ENCODE peak calls at places on chromosomes 16 and 17, in seven cellular contexts. I, H, N, P, S, B and X are unnamed samples.

GRCh38 chr17:17808706-17809432 is 27.9 kb downstream of the SREBF1 start:
- DNase-seq in I (peak), H (no peak), N (no peak), P (peak), S (no peak), B (peak), X (no peak)

GRCh38 chr16:68936729-68937631 is 93.6 kb downstream of the TANGO6 start:
- DNase-seq in I (peak), H (no peak), N (no peak), P (peak), S (no peak), B (no peak), X (peak)

GRCh38 chr17:8384801-8385335 is 1.9 kb upstream of the RPL26 start:
- DNase-seq in I (peak), H (no peak), N (no peak), P (peak), S (peak), B (peak), X (peak)

GRCh38 chr17:81666092-81666341 is 388 bp downstream of the OXLD1 start:
- DNase-seq in I (no peak), H (peak), N (no peak), P (peak), S (peak), B (no peak), X (no peak)

GRCh38 chr16:12141073-12141472 is 164.5 kb downstream of the SNX29 start:
- DNase-seq in I (peak), H (no peak), N (no peak), P (no peak), S (no peak), B (no peak), X (no peak)

GRCh38 chr16:8660841-8661301 is 13.5 kb upstream of the ABAT start:
- DNase-seq in I (peak), H (peak), N (peak), P (peak), S (peak), B (peak), X (no peak)

GRCh38 chr16:76535-77272 is 1.3 kb upstream of the MPG start:
- DNase-seq in I (peak), H (peak), N (peak), P (peak), S (no peak), B (peak), X (no peak)

GRCh38 chr17:9982159-9982558 is 77.1 kb upstream of the RCVRN start:
- DNase-seq in I (no peak), H (peak), N (no peak), P (no peak), S (peak), B (no peak), X (no peak)

GRCh38 chr17:74922694-74923537 is at the start of gene USH1G:
- DNase-seq in I (no peak), H (peak), N (no peak), P (no peak), S (peak), B (no peak), X (no peak)

GRCh38 chr16:27326738-27327585 is 13.2 kb downstream of the IL4R start:
- DNase-seq in I (peak), H (peak), N (peak), P (peak), S (peak), B (peak), X (peak)
- H3K4me3 ChIP-seq in I (no peak), H (peak), N (no peak), P (peak), S (peak), B (no peak), X (no peak)

GRCh38 chr17:50545306-50545705 is 1.7 kb upstream of the SPATA20 start:
- DNase-seq in I (no peak), H (no peak), N (no peak), P (no peak), S (no peak), B (no peak), X (no peak)

GRCh38 chr17:50547736-50548083 is 736 bp downstream of the SPATA20 start:
- DNase-seq in I (no peak), H (no peak), N (no peak), P (no peak), S (no peak), B (no peak), X (no peak)

GRCh38 chr17:50548831-50549230 is 1.9 kb downstream of the SPATA20 start:
- DNase-seq in I (no peak), H (no peak), N (no peak), P (no peak), S (no peak), B (no peak), X (no peak)

GRCh38 chr17:50546701-50547034 is 306 bp upstream of the SPATA20 start:
- DNase-seq in I (no peak), H (no peak), N (no peak), P (no peak), S (no peak), B (no peak), X (no peak)

GRCh38 chr17:50547035-50547735 is at the start of gene SPATA20:
- DNase-seq in I (peak), H (peak), N (peak), P (peak), S (peak), B (peak), X (peak)
- TF ChIP-seq CTCF in I (peak), H (peak), N (peak), P (peak), S (peak), B (peak), X (peak)

GRCh38 chr17:42181851-42182207 is 887 bp upstream of the KCNH4 start:
- DNase-seq in I (no peak), H (no peak), N (no peak), P (no peak), S (no peak), B (no peak), X (no peak)
- H3K4me3 ChIP-seq in I (no peak), H (no peak), N (no peak), P (no peak), S (peak), B (no peak), X (no peak)

DNA sequence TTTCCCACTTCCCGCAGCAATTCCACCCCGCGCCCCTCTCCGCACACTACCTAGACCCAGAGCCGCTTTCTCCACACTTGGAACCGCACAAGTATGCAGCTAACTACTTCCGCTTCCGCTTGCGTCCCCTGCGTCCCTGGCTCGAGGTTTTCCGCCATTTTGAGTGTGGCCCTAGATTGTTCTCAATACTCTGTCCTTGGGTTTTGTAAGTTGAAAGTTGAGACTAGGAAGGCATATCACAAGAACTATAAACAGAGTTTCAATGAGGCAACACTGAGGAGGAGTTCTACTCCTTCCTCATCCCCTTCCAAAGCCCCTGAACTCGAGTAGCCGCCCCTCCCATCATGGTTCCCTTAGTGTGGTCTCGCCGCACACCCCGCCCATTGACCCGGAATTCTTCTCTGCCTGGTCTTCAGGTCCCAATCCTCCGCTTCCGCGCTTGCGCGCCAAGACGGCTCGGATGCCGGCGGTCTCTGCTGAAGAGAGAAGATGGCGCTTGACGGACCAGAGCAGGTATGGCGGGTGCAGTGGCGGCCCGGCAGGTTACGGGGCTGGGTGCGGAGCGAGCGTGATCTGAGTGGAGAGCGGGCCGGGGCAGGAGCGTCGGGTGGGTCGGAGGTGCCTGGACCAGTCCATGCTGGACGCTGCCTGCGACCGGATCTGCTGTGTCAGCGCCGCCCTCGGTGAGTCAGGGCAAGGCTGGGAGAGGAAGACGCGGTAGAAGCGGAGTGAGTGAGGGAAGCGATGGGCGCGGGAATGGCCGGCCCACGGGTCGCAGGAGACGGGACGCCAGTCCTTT is at the start of the genes FTSJ3 and PSMC5:
- DNase-seq in I (peak), H (peak), N (peak), P (peak), S (peak), B (peak), X (peak)
- TF ChIP-seq CTCF in I (peak), H (peak), N (peak), P (peak), S (peak), B (peak), X (peak)

GRCh38 chr17:60579551-60579950 is 20.4 kb upstream of the PPM1D start:
- DNase-seq in I (no peak), H (no peak), N (no peak), P (no peak), S (no peak), B (no peak), X (no peak)

GRCh38 chr17:60573139-60573975 is 26.6 kb upstream of the PPM1D start:
- DNase-seq in I (no peak), H (no peak), N (no peak), P (peak), S (peak), B (peak), X (no peak)

GRCh38 chr17:60579090-60579489 is 20.9 kb upstream of the PPM1D start:
- DNase-seq in I (no peak), H (no peak), N (no peak), P (peak), S (no peak), B (peak), X (no peak)

GRCh38 chr17:60583008-60583407 is 17.0 kb upstream of the PPM1D start:
- DNase-seq in I (no peak), H (no peak), N (no peak), P (no peak), S (no peak), B (no peak), X (no peak)

GRCh38 chr17:60577147-60577925 is 22.7 kb upstream of the PPM1D start:
- DNase-seq in I (no peak), H (peak), N (no peak), P (peak), S (peak), B (peak), X (no peak)
- H3K4me3 ChIP-seq in I (no peak), H (peak), N (peak), P (peak), S (no peak), B (peak), X (peak)

DNA sequence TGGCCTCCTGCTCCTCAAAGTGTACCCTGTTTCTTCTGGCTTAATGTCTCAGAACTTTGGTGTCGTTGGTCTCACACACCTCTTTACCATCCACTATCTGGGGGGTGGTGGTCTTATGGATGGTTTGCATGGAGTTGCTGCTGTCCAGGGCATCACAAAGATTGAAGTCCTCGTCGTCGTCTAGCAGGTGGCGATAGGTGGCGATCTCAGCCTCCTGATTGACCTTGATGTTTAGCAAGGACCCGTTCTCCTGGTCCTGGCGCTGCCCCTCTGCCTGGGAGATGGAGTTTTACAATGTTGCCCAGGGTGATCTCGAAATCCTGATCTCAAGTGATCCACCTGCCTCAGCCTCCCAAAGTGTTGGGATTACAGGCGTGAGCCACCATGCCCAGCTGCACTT is 31.1 kb upstream of the HELZ start:
- DNase-seq in I (peak), H (peak), N (no peak), P (no peak), S (peak), B (no peak), X (no peak)
- TF ChIP-seq CTCF in I (peak), H (peak), N (peak), P (no peak), S (peak), B (no peak), X (no peak)